ENCODE peak calls at places on chromosome 10, in nine cellular contexts. J is foreskin keratinocyte, O is Caco-2, X is transverse colon, D is tibial artery, P is spleen, A is fibroblast of lung, S is lung, L is pancreas. V is an unnamed sample. For H3K4me1, the result is how much of the 10 kb centered on the place peaks cover.

GRCh38 chr10:107727762-107728317 is 563.3 kb upstream of the SORCS1 start:
- DNase-seq in J (no peak), O (no peak), X (no peak), D (no peak), P (no peak), A (peak), S (no peak), L (no peak), V (no peak)

GRCh38 chr10:101087965-101088364 is 26.2 kb downstream of the KAZALD1 start:
- DNase-seq in J (no peak), O (no peak), X (no peak), D (no peak), P (no peak), A (no peak), S (no peak), L (peak), V (no peak)

GRCh38 chr10:55163388-55163972 is 362.4 kb upstream of the PCDH15 start:
- DNase-seq in J (no peak), O (no peak), X (no peak), D (no peak), P (no peak), A (no peak), S (no peak), L (no peak), V (no peak)

GRCh38 chr10:77702166-77702565 is 64.6 kb upstream of the KCNMA1 start:
- DNase-seq in J (peak), O (no peak), X (no peak), D (no peak), P (no peak), A (peak), S (no peak), L (no peak), V (no peak)

GRCh38 chr10:20334559-20334958 is 518.3 kb downstream of the PLXDC2 start:
- DNase-seq in J (no peak), O (no peak), X (no peak), D (no peak), P (no peak), A (no peak), S (no peak), L (no peak), V (no peak)

GRCh38 chr10:129025774-129026173 is 441.3 kb upstream of the MGMT start:
- DNase-seq in J (no peak), O (no peak), X (no peak), D (no peak), P (peak), A (no peak), S (no peak), L (no peak), V (no peak)

GRCh38 chr10:91613411-91614253 is 19.2 kb downstream of the PPP1R3C start:
- DNase-seq in J (peak), O (no peak), X (no peak), D (no peak), P (no peak), A (peak), S (no peak), L (no peak), V (peak)

GRCh38 chr10:89574348-89574747 is 39.0 kb upstream of the SLC16A12 start:
- DNase-seq in J (no peak), O (no peak), X (no peak), D (no peak), P (no peak), A (no peak), S (no peak), L (no peak), V (no peak)

GRCh38 chr10:71268751-71269150 is 50.3 kb upstream of the SLC29A3 start:
- DNase-seq in J (no peak), O (no peak), X (no peak), D (no peak), P (no peak), A (no peak), S (no peak), L (peak), V (no peak)

GRCh38 chr10:46223626-46224413 is 63.0 kb upstream of the ANTXRL start:
- DNase-seq in J (no peak), O (no peak), X (no peak), D (no peak), P (peak), A (no peak), S (no peak), L (no peak), V (no peak)

GRCh38 chr10:71974489-71975011 is 10.4 kb downstream of the CHST3 start:
- DNase-seq in J (peak), O (no peak), X (no peak), D (no peak), P (peak), A (peak), S (no peak), L (no peak), V (peak)

GRCh38 chr10:19702215-19702614 is 114.0 kb upstream of the PLXDC2 start:
- DNase-seq in J (peak), O (no peak), X (no peak), D (no peak), P (no peak), A (peak), S (no peak), L (no peak), V (no peak)

GRCh38 chr10:25078659-25079429 is 62.4 kb downstream of the THNSL1 start:
- DNase-seq in J (no peak), O (peak), X (peak), D (no peak), P (no peak), A (no peak), S (no peak), L (no peak), V (no peak)

GRCh38 chr10:16481052-16481728 is 40.5 kb downstream of the C1QL3 start:
- DNase-seq in J (no peak), O (no peak), X (no peak), D (no peak), P (no peak), A (no peak), S (no peak), L (no peak), V (no peak)

GRCh38 chr10:30639946-30640786 is 10.6 kb upstream of the LYZL2 start:
- DNase-seq in J (peak), O (peak), X (no peak), D (no peak), P (no peak), A (peak), S (no peak), L (no peak), V (no peak)

GRCh38 chr10:119079572-119080520 is 771 bp downstream of the EIF3A start:
- DNase-seq in J (peak), O (peak), X (peak), D (peak), P (peak), A (peak), S (peak), L (peak), V (peak)

GRCh38 chr10:108392286-108392685 is 1227.8 kb upstream of the SORCS1 start:
- DNase-seq in J (peak), O (no peak), X (no peak), D (no peak), P (no peak), A (peak), S (no peak), L (no peak), V (no peak)

GRCh38 chr10:34046651-34047050 is 712.2 kb upstream of the NRP1 start:
- DNase-seq in J (no peak), O (no peak), X (no peak), D (no peak), P (no peak), A (peak), S (no peak), L (no peak), V (no peak)

GRCh38 chr10:32054087-32054486 is 2.1 kb downstream of the KIF5B start:
- DNase-seq in J (peak), O (peak), X (peak), D (no peak), P (no peak), A (peak), S (no peak), L (no peak), V (no peak)

GRCh38 chr10:17643755-17644484 is at the start of gene STAM:
- DNase-seq in J (peak), O (peak), X (peak), D (peak), P (peak), A (peak), S (peak), L (peak), V (peak)

GRCh38 chr10:86693721-86694369 is 25.5 kb downstream of the LDB3 start:
- DNase-seq in J (peak), O (peak), X (peak), D (peak), P (no peak), A (peak), S (peak), L (no peak), V (no peak)

GRCh38 chr10:78556700-78557432 is 511.9 kb upstream of the ZMIZ1 start:
- DNase-seq in J (no peak), O (no peak), X (no peak), D (no peak), P (no peak), A (no peak), S (no peak), L (no peak), V (no peak)

GRCh38 chr10:129131439-129132122 is 335.5 kb upstream of the MGMT start:
- DNase-seq in J (no peak), O (no peak), X (no peak), D (peak), P (no peak), A (no peak), S (no peak), L (no peak), V (no peak)

GRCh38 chr10:89644691-89644966 is 413 bp downstream of the PANK1 start:
- DNase-seq in J (no peak), O (no peak), X (no peak), D (no peak), P (peak), A (no peak), S (no peak), L (peak), V (no peak)

GRCh38 chr10:133022784-133023115 is 65.0 kb upstream of the ADGRA1 start:
- DNase-seq in J (no peak), O (no peak), X (no peak), D (no peak), P (no peak), A (no peak), S (no peak), L (no peak), V (no peak)

GRCh38 chr10:76031769-76032441 is 600.5 kb downstream of the LRMDA start:
- DNase-seq in J (no peak), O (no peak), X (no peak), D (no peak), P (no peak), A (no peak), S (no peak), L (no peak), V (no peak)

DNA sequence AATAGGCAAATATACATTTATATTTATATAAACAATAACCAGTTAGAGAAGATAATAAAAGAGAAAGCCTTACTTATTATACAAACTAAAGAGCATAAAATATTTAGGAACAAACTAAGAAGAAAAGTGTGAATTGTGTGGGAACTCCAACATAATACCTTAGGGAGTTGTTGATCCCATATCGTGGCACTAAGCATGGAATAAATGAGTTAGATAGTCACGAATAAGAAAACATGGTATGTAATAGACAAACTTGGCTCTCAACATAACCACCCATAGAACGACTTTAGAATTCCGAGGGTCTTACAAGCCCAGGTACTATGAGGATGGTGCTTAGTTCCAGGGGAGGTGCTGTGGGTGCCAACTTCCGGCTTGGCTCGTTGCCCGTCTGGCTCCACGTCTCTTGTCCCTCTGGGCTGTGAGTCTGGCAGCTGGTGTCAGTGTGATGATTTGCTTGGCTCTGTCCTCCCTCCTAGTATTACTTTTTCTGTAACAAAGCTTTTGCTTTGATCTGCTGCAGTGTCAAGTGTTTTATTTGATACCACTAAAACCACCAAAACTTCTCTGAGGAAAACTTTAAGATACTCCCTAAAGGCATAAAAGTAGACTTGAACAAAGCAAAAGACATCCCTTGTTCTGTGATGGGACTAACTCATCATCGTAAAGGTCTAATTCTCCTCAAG is 9.5 kb upstream of the RBM20 start:
- DNase-seq in J (no peak), O (no peak), X (peak), D (no peak), P (no peak), A (no peak), S (no peak), L (peak), V (no peak)
- H3K4me1 ChIP-seq in J (under half), O (under half), X (under half), D (under half), P (under half), A (under half), S (under half), L (under half), V (under half)

GRCh38 chr10:110007701-110008517 is at the start of gene ADD3:
- DNase-seq in J (peak), O (peak), X (peak), D (peak), P (peak), A (peak), S (peak), L (peak), V (peak)

GRCh38 chr10:110008518-110009339 is 945 bp downstream of the ADD3 start:
- DNase-seq in J (peak), O (peak), X (peak), D (no peak), P (peak), A (no peak), S (peak), L (peak), V (peak)

GRCh38 chr10:110010076-110011069 is 2.6 kb downstream of the ADD3 start:
- DNase-seq in J (no peak), O (no peak), X (no peak), D (no peak), P (no peak), A (no peak), S (no peak), L (no peak), V (no peak)

GRCh38 chr10:110013615-110014293 is 6.0 kb downstream of the ADD3 start:
- DNase-seq in J (peak), O (no peak), X (no peak), D (no peak), P (no peak), A (no peak), S (no peak), L (no peak), V (peak)

GRCh38 chr10:110011679-110012078 is 3.9 kb downstream of the ADD3 start:
- DNase-seq in J (no peak), O (no peak), X (no peak), D (no peak), P (no peak), A (no peak), S (no peak), L (no peak), V (peak)
- H3K4me1 ChIP-seq in J (under half), O (under half), X (under half), D (under half), P (under half), A (under half), S (under half), L (half or more), V (under half)

GRCh38 chr10:74025380-74025978 is 27.6 kb downstream of the VCL start:
- DNase-seq in J (no peak), O (no peak), X (no peak), D (no peak), P (no peak), A (no peak), S (no peak), L (no peak), V (no peak)

GRCh38 chr10:74026428-74026979 is 28.6 kb downstream of the VCL start:
- DNase-seq in J (no peak), O (no peak), X (no peak), D (no peak), P (no peak), A (no peak), S (no peak), L (no peak), V (no peak)

GRCh38 chr10:74029943-74030342 is 32.0 kb downstream of the VCL start:
- DNase-seq in J (no peak), O (no peak), X (no peak), D (no peak), P (no peak), A (no peak), S (no peak), L (no peak), V (no peak)

GRCh38 chr10:74024600-74024999 is 26.7 kb downstream of the VCL start:
- DNase-seq in J (no peak), O (no peak), X (no peak), D (no peak), P (no peak), A (no peak), S (no peak), L (no peak), V (no peak)

GRCh38 chr10:74027702-74028101 is 29.8 kb downstream of the VCL start:
- DNase-seq in J (no peak), O (no peak), X (no peak), D (no peak), P (no peak), A (no peak), S (no peak), L (no peak), V (no peak)
- H3K4me1 ChIP-seq in J (under half), O (under half), X (under half), D (half or more), P (under half), A (under half), S (under half), L (under half), V (under half)

GRCh38 chr10:122507661-122508060 is 46.3 kb downstream of the HTRA1 start:
- DNase-seq in J (no peak), O (no peak), X (no peak), D (no peak), P (no peak), A (no peak), S (no peak), L (no peak), V (no peak)
- H3K4me1 ChIP-seq in J (under half), O (under half), X (under half), D (under half), P (under half), A (under half), S (under half), L (under half), V (under half)

GRCh38 chr10:88045544-88046415 is 182.4 kb downstream of the PTEN start:
- DNase-seq in J (no peak), O (no peak), X (no peak), D (no peak), P (no peak), A (no peak), S (no peak), L (no peak), V (no peak)
- H3K4me1 ChIP-seq in J (under half), O (under half), X (under half), D (under half), P (under half), A (under half), S (under half), L (under half), V (under half)

DNA sequence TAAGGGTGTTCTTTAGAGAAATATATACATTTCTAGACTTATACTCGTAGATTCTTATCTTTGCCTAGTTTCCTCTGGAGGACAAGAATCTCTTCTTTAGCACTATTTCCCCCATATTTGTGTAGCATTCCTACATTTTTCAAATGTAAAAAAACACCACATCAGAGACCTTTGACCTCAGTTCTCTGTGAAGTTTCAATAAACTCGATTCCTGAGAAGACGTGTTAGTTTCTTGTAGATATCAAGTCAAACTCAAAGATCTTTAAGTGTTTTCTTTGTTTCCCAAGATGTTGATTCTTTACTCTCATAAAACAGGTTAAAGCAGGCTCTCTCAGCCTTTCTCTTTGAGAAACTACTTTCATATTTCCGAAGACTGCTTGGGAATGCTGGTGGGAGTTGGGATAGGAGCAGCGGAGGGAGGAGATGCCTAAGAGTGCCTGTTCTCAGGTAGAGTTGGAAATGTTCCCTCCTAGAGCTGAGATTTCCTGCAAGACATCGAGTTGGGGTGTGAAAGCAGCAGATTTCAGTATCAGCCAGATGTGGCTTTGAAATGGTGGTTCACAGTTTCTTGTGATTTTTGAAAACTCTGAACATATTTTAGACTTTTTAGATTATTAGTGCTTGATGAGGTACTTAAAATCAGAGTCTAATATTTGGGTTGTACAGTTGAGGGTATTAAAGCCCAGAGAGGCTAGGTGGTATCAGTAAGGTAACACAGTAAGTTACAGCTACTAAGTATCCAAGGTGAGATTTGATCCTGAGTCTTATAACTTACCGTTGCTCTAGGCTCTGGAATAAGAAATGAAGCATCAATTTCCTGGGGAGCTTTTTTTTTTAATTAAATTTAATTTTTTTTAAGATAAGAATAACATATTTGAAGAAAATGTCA is 13.9 kb downstream of the ADK start:
- DNase-seq in J (no peak), O (peak), X (no peak), D (no peak), P (no peak), A (peak), S (no peak), L (no peak), V (no peak)
- H3K4me1 ChIP-seq in J (under half), O (under half), X (under half), D (under half), P (under half), A (under half), S (under half), L (under half), V (under half)

GRCh38 chr10:21523557-21524008 is 1.9 kb downstream of the SKIDA1 start:
- DNase-seq in J (no peak), O (peak), X (no peak), D (no peak), P (no peak), A (peak), S (no peak), L (no peak), V (no peak)
- H3K4me1 ChIP-seq in J (under half), O (under half), X (under half), D (under half), P (under half), A (under half), S (under half), L (under half), V (under half)

V was measured in PC-9.